ENCODE peak calls at places on chromosome 20, in four cellular contexts. Q, G, N and K are unnamed samples.

GRCh38 chr20:49759266-49759950 is 45.7 kb upstream of the B4GALT5 start:
- DNase-seq in Q (no peak), G (no peak), N (no peak), K (no peak)

GRCh38 chr20:35344354-35344837 is 52.2 kb upstream of the FAM83C start:
- DNase-seq in Q (no peak), G (peak), N (peak), K (peak)

GRCh38 chr20:47456952-47457724 is 44.5 kb upstream of the NCOA3 start:
- DNase-seq in Q (no peak), G (no peak), N (peak), K (no peak)

GRCh38 chr20:38303908-38304379 is at the start of gene BPI:
- DNase-seq in Q (peak), G (no peak), N (peak), K (no peak)

GRCh38 chr20:24560571-24561485 is 91.4 kb downstream of the SYNDIG1 start:
- DNase-seq in Q (no peak), G (no peak), N (peak), K (no peak)

GRCh38 chr20:38890497-38890818 is 35.8 kb upstream of the FAM83D start:
- DNase-seq in Q (no peak), G (no peak), N (no peak), K (no peak)

GRCh38 chr20:12821249-12821648 is 187.5 kb upstream of the SPTLC3 start:
- DNase-seq in Q (no peak), G (no peak), N (no peak), K (no peak)

GRCh38 chr20:44598413-44599290 is 16.3 kb downstream of the PKIG start:
- DNase-seq in Q (peak), G (no peak), N (no peak), K (no peak)

GRCh38 chr20:9966966-9967365 is 67.8 kb upstream of the ANKEF1 start:
- DNase-seq in Q (no peak), G (no peak), N (no peak), K (no peak)

GRCh38 chr20:5024982-5025381 is 23.7 kb upstream of the SLC23A2 start:
- DNase-seq in Q (peak), G (no peak), N (no peak), K (no peak)
- TF ChIP-seq CTCF in Q (no peak), G (no peak), N (no peak), K (no peak)

DNA sequence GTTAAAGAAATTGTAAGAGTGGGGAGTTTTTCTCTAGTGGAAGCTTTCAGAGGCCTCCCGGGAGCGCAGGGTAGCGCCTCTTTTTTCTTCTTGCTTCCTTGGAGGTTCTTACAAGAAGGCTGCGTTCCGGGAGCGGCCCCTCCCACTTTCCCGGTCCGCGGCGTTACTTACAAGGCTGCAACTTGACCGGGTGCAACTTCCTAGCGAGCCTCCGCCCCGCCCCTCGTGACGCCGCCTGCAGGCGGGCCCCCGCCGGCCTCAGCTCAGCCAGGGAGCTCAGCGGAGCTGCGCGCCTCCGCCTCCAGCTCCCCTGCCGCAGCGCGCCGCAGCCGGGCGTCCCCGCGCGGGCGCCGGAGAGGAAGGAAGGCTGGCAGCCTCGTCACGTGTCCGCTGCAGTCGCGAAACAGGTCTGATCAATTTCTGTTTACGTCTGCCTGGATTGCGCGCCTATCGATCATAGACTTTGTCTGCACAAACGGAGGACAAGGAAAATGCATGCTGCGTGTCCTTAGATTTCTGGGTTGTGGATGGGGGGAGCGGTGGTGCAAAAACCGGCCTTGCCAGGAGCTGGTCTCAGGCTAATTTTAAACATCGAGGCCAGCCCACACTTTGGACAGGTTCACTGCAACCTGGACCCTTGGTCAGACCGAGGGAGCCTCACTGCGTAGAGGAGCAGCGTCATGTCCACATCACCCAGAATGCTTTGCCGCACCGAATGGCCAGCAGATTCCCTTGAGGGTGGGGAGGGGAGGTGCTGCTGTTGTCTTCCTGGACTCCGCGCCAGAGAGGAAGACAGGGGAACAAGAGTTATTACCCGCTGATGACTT is at the start of the genes FAM217B and PPP1R3D:
- DNase-seq in Q (peak), G (peak), N (peak), K (peak)
- TF ChIP-seq CTCF in Q (peak), G (peak), N (no peak), K (no peak)

DNA sequence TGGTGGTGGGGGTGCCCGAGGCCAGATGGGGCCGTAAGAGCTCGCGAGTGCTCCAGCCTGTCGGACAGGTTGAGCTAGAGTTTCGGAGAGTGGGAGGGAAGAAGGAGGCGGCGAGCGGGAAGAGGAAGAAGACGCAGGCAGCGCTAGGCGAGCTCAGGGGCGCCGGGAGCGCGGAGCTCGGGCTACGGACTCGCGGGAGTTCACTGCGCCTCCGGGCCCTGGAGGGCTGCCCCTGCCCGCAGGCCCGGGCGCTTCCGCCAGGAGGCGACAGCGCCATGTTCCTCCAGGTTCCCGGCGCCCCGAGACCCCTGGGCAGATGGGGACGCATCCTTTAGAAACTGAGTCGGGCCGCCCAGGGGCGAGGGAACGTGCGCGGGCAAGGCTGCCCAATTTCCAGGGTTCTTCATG is 984 bp downstream of the TFAP2C start:
- DNase-seq in Q (no peak), G (peak), N (peak), K (no peak)
- TF ChIP-seq CTCF in Q (no peak), G (peak), N (peak), K (no peak)

DNA sequence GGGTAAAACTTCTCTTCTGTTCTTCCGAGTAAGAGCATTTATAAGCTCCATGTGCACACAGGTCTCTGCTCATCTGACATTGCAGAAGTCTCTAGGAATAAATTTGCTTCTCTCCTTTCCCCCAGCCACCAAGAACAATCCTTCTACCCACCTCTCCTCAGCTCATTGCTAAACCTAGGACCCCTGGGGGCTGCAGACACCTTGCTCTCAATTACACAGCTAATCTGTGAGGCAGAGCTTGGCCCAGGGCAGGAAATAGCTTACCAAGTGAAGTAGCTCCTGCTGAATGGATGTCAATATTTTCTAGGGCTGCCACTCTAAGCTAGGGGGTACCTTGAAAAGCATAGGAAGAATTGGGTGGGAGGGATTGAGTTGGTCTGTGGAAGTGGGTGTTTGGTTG is 44.0 kb downstream of the EIF2S2 start:
- DNase-seq in Q (no peak), G (no peak), N (no peak), K (no peak)
- TF ChIP-seq CTCF in Q (no peak), G (no peak), N (no peak), K (no peak)

GRCh38 chr20:54295686-54296085 is 87.8 kb downstream of the PFDN4 start:
- DNase-seq in Q (no peak), G (no peak), N (peak), K (no peak)
- TF ChIP-seq CTCF in Q (no peak), G (no peak), N (no peak), K (no peak)

DNA sequence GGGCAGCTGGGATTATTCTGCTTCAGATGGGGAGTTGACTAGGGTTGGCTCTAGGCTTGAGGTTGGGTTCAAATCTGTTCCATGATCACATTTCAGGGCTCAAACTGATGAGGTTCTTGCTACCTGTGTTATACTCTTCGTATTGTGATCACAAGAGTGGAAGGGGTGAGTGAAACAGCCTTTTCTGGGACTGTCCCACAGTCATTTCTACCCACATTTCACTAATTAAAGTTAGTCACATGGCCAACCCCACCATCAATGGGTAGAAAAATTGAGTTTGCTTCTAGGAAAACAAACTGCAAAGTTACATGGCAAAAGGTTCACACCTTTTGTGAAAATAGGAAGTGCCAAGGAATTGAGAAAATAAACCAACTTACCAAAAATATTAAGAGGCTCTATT is 33.5 kb upstream of the BMP2 start:
- DNase-seq in Q (no peak), G (no peak), N (no peak), K (no peak)
- TF ChIP-seq CTCF in Q (no peak), G (no peak), N (no peak), K (no peak)

DNA sequence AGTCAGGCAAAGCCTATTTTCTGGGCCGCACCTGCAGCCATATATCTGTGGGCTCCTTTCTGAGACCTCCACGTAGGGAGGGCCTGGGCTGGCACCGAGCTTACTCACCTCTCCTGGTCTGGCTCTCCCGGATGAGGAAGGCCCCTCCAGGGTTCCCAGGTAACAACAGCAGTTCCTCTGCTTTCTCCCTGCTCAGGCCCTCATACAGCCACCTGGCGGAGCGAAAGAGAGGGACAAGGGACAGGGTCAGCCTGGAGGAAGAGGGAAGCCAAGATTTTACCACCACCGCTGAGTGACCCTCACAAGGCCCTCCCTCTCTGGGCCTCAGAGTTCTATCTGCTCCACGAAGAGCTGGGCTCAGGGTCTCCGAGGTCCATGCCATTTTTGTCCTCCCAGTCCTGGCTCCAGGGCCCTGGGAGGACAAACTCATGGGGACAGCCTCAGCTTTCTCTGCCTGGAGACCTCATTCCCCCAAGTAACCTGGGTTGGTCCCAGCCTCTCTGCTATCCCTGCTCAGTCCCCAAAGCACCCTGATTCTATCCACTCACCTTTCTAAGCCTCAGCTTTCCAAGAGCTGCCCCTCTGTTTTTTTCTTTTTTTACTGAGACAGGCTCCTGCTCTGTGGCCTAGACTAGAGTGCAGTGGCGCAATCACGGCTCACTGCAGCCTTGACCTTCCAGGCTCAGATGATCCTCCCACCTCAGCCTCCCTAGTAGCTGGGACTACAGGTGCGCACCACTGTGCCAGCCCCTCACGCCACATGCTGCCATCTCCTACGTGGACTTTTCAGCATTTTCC is 13.3 kb downstream of the SLA2 start:
- DNase-seq in Q (no peak), G (no peak), N (no peak), K (no peak)
- TF ChIP-seq CTCF in Q (no peak), G (no peak), N (no peak), K (no peak)